ENCODE peak calls at places on chromosomes 5 and 9, in six cellular contexts. X is sigmoid colon, B is stomach, H is H54, R is H1, C is heart left ventricle. Q is an unnamed sample.

GRCh38 chr9:119370816-119371215 is 1.6 kb upstream of the BRINP1 start:
- DNase-seq in R (no peak), B (no peak), C (peak; percentile 18), H (peak; percentile 49), X (no peak), Q (peak; percentile 28)

GRCh38 chr5:81924467-81924866 is 47.4 kb upstream of the ATG10 start:
- DNase-seq in C (peak; percentile 17), H (no peak), R (no peak), B (no peak), X (no peak), Q (no peak)

GRCh38 chr9:112033237-112034215 is 136.9 kb downstream of the UGCG start:
- DNase-seq in X (no peak), C (no peak), R (no peak), B (no peak), H (no peak), Q (no peak)

GRCh38 chr9:2389404-2389803 is 232.2 kb upstream of the VLDLR start:
- DNase-seq in H (no peak), C (no peak), B (no peak), R (no peak), X (no peak), Q (no peak)

GRCh38 chr5:145697251-145698016 is 137.7 kb downstream of the PRELID2 start:
- DNase-seq in B (no peak), R (no peak), C (no peak), X (no peak), H (peak; percentile 16), Q (peak; percentile 12)

GRCh38 chr9:16321461-16322119 is 548.9 kb downstream of the BNC2 start:
- DNase-seq in H (peak; percentile 71), R (no peak), C (no peak), X (peak; percentile 55), B (no peak), Q (no peak)

GRCh38 chr5:79042188-79042587 is 27.3 kb downstream of the DMGDH start:
- DNase-seq in B (no peak), X (no peak), H (no peak), R (no peak), C (no peak), Q (no peak)

GRCh38 chr5:6712136-6712581 is 1.1 kb upstream of the TENT4A start:
- DNase-seq in B (peak; percentile 50), X (peak; percentile 80), C (peak; percentile 42), R (no peak), H (peak; percentile 64), Q (no peak)

GRCh38 chr9:9924369-9924768 is 688.4 kb downstream of the PTPRD start:
- DNase-seq in C (no peak), X (no peak), R (no peak), B (no peak), H (no peak), Q (no peak)

GRCh38 chr9:93652604-93653592 is 76.5 kb downstream of the PHF2 start:
- DNase-seq in X (peak; percentile 59), C (no peak), B (no peak), H (no peak), R (no peak), Q (no peak)

GRCh38 chr5:175246242-175246891 is 197.6 kb downstream of the DRD1 start:
- DNase-seq in H (peak; percentile 79), X (no peak), B (no peak), R (peak; percentile 5), C (no peak), Q (no peak)

GRCh38 chr5:159091596-159091995 is 8.1 kb downstream of the EBF1 start:
- DNase-seq in R (no peak), H (no peak), B (no peak), C (no peak), X (no peak), Q (no peak)

GRCh38 chr9:82539126-82539525 is 523.8 kb downstream of the RASEF start:
- DNase-seq in C (no peak), B (no peak), X (no peak), H (no peak), R (no peak), Q (no peak)

GRCh38 chr5:79416499-79416898 is 97.4 kb downstream of the HOMER1 start:
- DNase-seq in X (peak; percentile 66), B (no peak), C (peak; percentile 8), H (no peak), R (no peak), Q (peak; percentile 9)

GRCh38 chr9:123679330-123679987 is 250.5 kb downstream of the DENND1A start:
- DNase-seq in X (no peak), C (no peak), H (no peak), B (no peak), R (no peak), Q (peak; percentile 30)

GRCh38 chr9:131262327-131263032 is 13.8 kb downstream of the FAM78A start:
- DNase-seq in B (no peak), C (no peak), X (no peak), R (no peak), H (no peak), Q (no peak)

GRCh38 chr5:111935835-111936234 is 178.8 kb upstream of the NREP start:
- DNase-seq in X (no peak), H (no peak), R (no peak), B (no peak), C (no peak), Q (no peak)

GRCh38 chr9:107397076-107398049 is 92.2 kb downstream of the KLF4 start:
- DNase-seq in H (no peak), B (peak; percentile 28), X (no peak), R (no peak), C (no peak), Q (no peak)

GRCh38 chr5:11905209-11905608 is 963 bp upstream of the CTNND2 start:
- DNase-seq in H (no peak), C (no peak), R (no peak), B (no peak), X (no peak), Q (no peak)

DNA sequence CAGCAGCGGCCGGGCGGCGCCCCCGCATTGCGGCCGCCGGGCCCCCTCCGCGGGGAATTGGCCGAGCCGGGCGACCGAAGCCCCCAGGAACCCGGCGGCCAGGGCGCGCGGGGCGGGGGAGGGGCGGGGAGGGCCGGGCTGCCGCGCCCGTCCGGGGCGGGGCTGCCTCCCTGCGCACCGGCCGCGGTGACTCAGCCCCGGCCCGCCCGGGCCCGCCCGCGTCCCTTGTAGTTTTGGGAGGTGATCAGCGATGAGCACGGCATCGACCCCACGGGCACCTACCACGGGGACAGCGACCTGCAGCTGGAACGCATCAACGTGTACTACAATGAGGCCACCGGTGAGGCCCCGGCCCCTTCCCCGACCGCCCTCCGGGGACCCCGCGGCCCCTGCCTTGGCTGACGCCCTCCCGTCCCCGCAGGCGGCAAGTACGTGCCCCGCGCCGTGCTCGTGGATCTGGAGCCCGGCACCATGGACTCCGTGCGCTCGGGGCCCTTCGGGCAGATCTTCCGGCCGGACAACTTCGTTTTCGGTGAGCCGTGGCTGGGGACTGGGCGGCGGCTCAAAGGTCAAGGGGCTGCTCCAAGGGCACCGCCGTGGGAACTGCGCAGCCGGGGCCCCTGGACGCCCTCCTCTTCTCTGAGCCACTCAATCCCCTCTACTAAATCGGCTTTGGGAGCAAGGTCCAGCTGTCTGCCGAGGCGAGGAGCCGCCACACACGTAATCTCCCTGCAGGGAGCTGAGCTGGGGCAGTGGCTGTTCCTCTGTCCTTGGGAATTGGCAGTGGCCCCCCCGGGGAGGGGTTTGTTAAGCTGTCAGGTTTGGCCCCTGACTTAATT is 622 bp downstream of the TUBB4B start:
- DNase-seq in B (peak; percentile 70), C (peak; percentile 64), X (peak; percentile 86), R (no peak), H (no peak), Q (peak; percentile 65)
- TF ChIP-seq POLR2A in B (no peak), C (no peak), X (no peak), R (no peak), H (peak; percentile 13), Q (no peak)

GRCh38 chr5:150396247-150396646 is 16.5 kb downstream of the CD74 start:
- DNase-seq in B (no peak), X (no peak), C (no peak), R (no peak), H (no peak), Q (no peak)

GRCh38 chr5:150395690-150395979 is 17.1 kb downstream of the CD74 start:
- DNase-seq in H (no peak), C (no peak), X (no peak), R (no peak), B (no peak), Q (no peak)

GRCh38 chr5:150392680-150393079 is 20.0 kb downstream of the CD74 start:
- DNase-seq in R (no peak), C (no peak), X (no peak), B (no peak), H (no peak), Q (no peak)

GRCh38 chr5:150394103-150394502 is 18.6 kb downstream of the CD74 start:
- DNase-seq in R (no peak), C (no peak), X (no peak), H (no peak), B (no peak), Q (no peak)

GRCh38 chr5:150394912-150395689 is 17.6 kb downstream of the CD74 start:
- DNase-seq in R (no peak), H (no peak), C (no peak), B (no peak), X (no peak), Q (no peak)
- TF ChIP-seq POLR2A in R (no peak), H (no peak), C (no peak), B (no peak), X (no peak), Q (no peak)

GRCh38 chr5:163437011-163437308 is 435 bp upstream of the CCNG1 start:
- DNase-seq in R (no peak), B (no peak), H (no peak), C (no peak), X (no peak), Q (no peak)
- TF ChIP-seq POLR2A in R (no peak), B (no peak), H (no peak), C (no peak), X (no peak), Q (peak; percentile 84)

DNA sequence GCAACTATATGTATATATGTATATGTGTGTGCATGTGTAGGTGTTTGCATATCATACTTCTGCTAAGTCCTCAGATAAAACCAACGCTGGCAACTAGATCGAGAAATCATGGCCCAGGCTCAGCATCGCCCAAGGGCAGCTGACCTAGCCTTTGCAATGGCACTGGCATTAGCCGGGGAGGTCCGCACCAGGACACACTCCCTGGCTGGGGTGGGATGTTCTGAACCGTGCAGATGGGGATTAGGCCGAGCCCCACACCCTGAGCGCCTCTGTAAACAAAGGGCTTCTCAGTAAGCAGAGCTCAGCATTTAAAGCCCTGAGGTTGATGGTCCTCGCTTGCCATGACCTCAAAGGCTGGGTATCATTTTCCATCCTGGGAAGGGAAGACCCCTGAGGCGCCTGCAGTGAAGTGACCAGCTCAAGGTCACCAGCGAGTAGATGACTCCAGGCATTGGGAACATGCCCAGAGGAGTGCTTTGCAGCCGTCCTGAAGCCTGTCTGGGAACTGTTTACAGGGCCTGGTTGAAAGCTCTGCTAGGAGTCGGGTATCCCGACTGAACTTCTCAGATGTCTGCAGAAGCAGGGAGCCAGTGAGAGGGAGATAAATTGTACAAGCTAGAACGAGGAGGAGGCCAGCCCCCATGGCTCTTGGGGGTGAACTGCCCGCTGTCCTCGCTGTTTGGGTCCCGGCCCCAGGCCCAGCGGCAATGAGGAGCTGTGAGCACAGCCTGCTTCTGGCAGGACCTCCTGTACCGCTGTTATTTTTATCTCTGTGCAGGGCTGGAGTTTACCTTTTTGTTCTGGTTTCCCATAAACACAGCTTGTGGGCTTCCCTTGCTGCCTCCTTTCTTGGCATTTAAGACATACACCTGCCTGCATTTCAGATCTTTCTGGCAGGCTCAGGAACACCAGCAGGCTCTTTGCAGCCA is 18.4 kb downstream of the GADD45G start:
- DNase-seq in B (peak; percentile 48), H (no peak), R (no peak), X (peak; percentile 92), C (no peak), Q (no peak)
- TF ChIP-seq POLR2A in B (no peak), H (no peak), R (no peak), X (no peak), C (no peak), Q (no peak)

GRCh38 chr9:128107260-128107970 is 20.1 kb downstream of the PTGES2 start:
- DNase-seq in C (no peak), B (no peak), R (no peak), H (no peak), X (peak; percentile 60), Q (no peak)
- TF ChIP-seq POLR2A in C (no peak), B (no peak), R (no peak), H (no peak), X (no peak), Q (no peak)